ENCODE peak calls at places on chromosome 17, in six cellular contexts. I, Y, U, C, H and V are unnamed samples.

GRCh38 chr17:2063306-2064146 is 8.6 kb downstream of the HIC1 start:
- DNase-seq in I (no peak), U (no peak), H (no peak), C (no peak), Y (peak; percentile 67), V (no peak)

GRCh38 chr17:7523033-7523432 is 25.8 kb upstream of the TNFSF12 start:
- DNase-seq in C (peak; percentile 24), H (no peak), Y (no peak), U (no peak), I (no peak), V (no peak)

GRCh38 chr17:79840204-79840988 is 1.2 kb upstream of the CBX4 start:
- DNase-seq in U (no peak), H (no peak), I (peak; percentile 85), C (no peak), Y (no peak), V (no peak)

GRCh38 chr17:27363322-27363721 is 69.4 kb downstream of the WSB1 start:
- DNase-seq in H (no peak), I (no peak), C (no peak), Y (no peak), U (no peak), V (no peak)

GRCh38 chr17:41689497-41690299 is 1.0 kb downstream of the EIF1 start:
- DNase-seq in I (peak; percentile 43), Y (peak; percentile 60), U (no peak), H (no peak), C (peak; percentile 64), V (no peak)

GRCh38 chr17:47692895-47693666 is 880 bp upstream of the TBKBP1 start:
- DNase-seq in I (peak; percentile 46), C (no peak), H (no peak), Y (no peak), U (no peak), V (no peak)

GRCh38 chr17:18184143-18185007 is 747 bp downstream of the ALKBH5 start:
- DNase-seq in C (no peak), U (peak; percentile 36), I (no peak), Y (no peak), H (no peak), V (peak; percentile 44)

GRCh38 chr17:3911271-3912053 is 4.8 kb downstream of the P2RX1 start:
- DNase-seq in C (peak; percentile 44), Y (no peak), U (no peak), H (no peak), I (no peak), V (no peak)

GRCh38 chr17:81189670-81190530 is 23.9 kb upstream of the AATK start:
- DNase-seq in C (no peak), U (no peak), I (peak; percentile 74), Y (no peak), H (no peak), V (no peak)

GRCh38 chr17:57210224-57210553 is 46.1 kb upstream of the MSI2 start:
- DNase-seq in Y (no peak), I (no peak), U (no peak), C (no peak), H (no peak), V (no peak)

GRCh38 chr17:79650283-79650682 is 39.4 kb upstream of the RBFOX3 start:
- DNase-seq in C (no peak), I (no peak), H (no peak), U (no peak), Y (no peak), V (no peak)

GRCh38 chr17:2085648-2085949 is 30.7 kb downstream of the HIC1 start:
- DNase-seq in Y (no peak), H (no peak), C (no peak), U (no peak), I (no peak), V (no peak)

GRCh38 chr17:4744999-4745969 is 5.6 kb upstream of the CXCL16 start:
- DNase-seq in Y (no peak), U (no peak), I (peak; percentile 61), H (no peak), C (no peak), V (no peak)